ENCODE peak calls at places on chromosomes 13 and 19, in ten cellular contexts. K, U, F, A, R, B, C, N, Z and S are unnamed samples.

GRCh38 chr19:51691122-51692064 is 1.7 kb upstream of the SPACA6 start:
- DNase-seq in F (no peak), R (peak), C (no peak), N (no peak), Z (no peak), K (no peak), U (no peak), A (no peak), B (peak), S (no peak)

GRCh38 chr13:32824671-32825070 is 191.6 kb upstream of the KL start:
- DNase-seq in C (peak), B (peak), K (no peak), U (peak), A (peak), R (peak), N (no peak), F (no peak), Z (no peak), S (peak)

GRCh38 chr19:49331616-49332055 is 3.6 kb upstream of the CD37 start:
- DNase-seq in B (peak), K (no peak), U (peak), F (no peak), C (no peak), A (no peak), Z (peak), N (no peak), R (peak), S (no peak)

GRCh38 chr19:4051175-4052101 is 15.3 kb downstream of the ZBTB7A start:
- DNase-seq in Z (no peak), B (peak), A (no peak), C (no peak), N (no peak), F (peak), R (no peak), U (peak), K (no peak), S (no peak)

GRCh38 chr13:83796364-83796763 is 85.9 kb downstream of the SLITRK1 start:
- DNase-seq in K (no peak), Z (no peak), U (no peak), B (no peak), R (no peak), N (no peak), C (no peak), F (no peak), A (no peak), S (no peak)

GRCh38 chr13:99585609-99586008 is 84.3 kb downstream of the TM9SF2 start:
- DNase-seq in U (no peak), C (no peak), K (no peak), Z (no peak), F (no peak), A (no peak), B (no peak), R (no peak), N (no peak), S (no peak)

GRCh38 chr13:102323012-102323411 is 78.8 kb downstream of the FGF14 start:
- DNase-seq in N (no peak), A (no peak), C (no peak), F (no peak), R (no peak), Z (no peak), B (no peak), U (no peak), K (no peak), S (no peak)

GRCh38 chr13:44768233-44768632 is 192.1 kb upstream of the TSC22D1 start:
- DNase-seq in K (no peak), B (no peak), F (no peak), R (no peak), C (no peak), Z (no peak), A (no peak), N (no peak), U (no peak), S (no peak)

GRCh38 chr13:108558489-108558888 is 70.9 kb upstream of the MYO16 start:
- DNase-seq in A (no peak), F (no peak), U (no peak), B (no peak), K (no peak), R (no peak), N (no peak), Z (no peak), C (no peak), S (no peak)

GRCh38 chr19:47315125-47315821 is 5.6 kb downstream of the C5AR1 start:
- DNase-seq in K (no peak), U (peak), N (peak), C (peak), R (peak), A (peak), F (no peak), B (peak), Z (peak), S (no peak)

GRCh38 chr19:17052439-17052838 is 22.8 kb downstream of the HAUS8 start:
- DNase-seq in Z (peak), C (no peak), K (no peak), B (peak), U (peak), F (peak), A (peak), N (peak), R (peak), S (no peak)
- TF ChIP-seq CTCF in Z (peak), C (peak), K (peak), B (peak), U (peak), F (peak), A (peak), N (peak), R (peak), S (peak)

GRCh38 chr19:36528921-36529518 is 949 bp upstream of the ZNF260 start:
- DNase-seq in Z (no peak), U (peak), F (no peak), C (no peak), K (no peak), A (no peak), R (no peak), N (no peak), B (no peak), S (no peak)

GRCh38 chr19:36527873-36528193 is 238 bp downstream of the ZNF260 start:
- DNase-seq in R (no peak), A (no peak), U (no peak), N (no peak), B (no peak), K (no peak), C (no peak), Z (no peak), F (no peak), S (no peak)

GRCh38 chr19:36528194-36528920 is at the start of gene ZNF260:
- DNase-seq in Z (peak), A (peak), R (peak), K (peak), U (peak), B (peak), F (peak), N (peak), C (peak), S (peak)

GRCh38 chr19:36524617-36525016 is 3.5 kb downstream of the ZNF260 start:
- DNase-seq in K (no peak), F (no peak), B (no peak), A (no peak), R (no peak), C (no peak), N (no peak), Z (no peak), U (no peak), S (no peak)

DNA sequence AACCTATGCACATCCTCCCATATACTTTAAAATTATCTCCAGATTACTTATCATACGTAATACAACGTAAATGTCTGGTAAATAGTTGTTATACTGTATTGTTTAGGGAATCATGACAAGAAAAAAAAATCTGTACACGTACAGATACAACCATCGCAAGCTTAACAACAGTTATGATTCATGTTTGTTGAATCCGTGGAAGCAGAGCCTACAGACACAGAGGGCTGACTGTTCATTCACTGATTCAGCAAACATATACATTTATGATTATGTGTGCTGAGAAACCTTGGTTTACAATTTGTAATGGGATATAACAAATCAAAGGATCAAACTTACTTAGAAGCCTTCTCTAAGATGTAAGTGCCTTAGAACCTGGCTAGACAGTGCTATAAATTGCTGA is 1.5 kb downstream of the ZNF260 start:
- DNase-seq in C (no peak), N (no peak), R (no peak), K (no peak), F (no peak), B (no peak), U (peak), Z (no peak), A (no peak), S (no peak)
- H3K4me3 ChIP-seq in C (no peak), N (peak), R (no peak), K (no peak), F (no peak), B (no peak), U (no peak), Z (no peak), A (no peak), S (no peak)

DNA sequence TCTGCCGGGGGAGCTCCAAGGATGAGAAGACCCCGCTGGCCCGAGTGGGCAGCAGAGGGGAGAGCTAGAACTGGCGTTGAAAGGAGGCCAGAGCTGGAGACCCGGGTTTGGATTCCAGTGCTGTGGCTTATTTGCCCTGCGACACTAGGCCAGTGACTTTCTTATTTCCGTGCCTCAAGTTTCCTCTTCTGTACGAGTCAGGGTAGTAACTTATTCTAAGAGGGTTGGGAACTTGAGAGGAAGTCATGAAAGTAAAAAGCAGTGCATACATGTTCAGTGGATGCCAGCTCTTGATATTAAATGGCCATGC is 670 bp downstream of the FAM32A start:
- DNase-seq in Z (no peak), R (no peak), B (no peak), N (no peak), A (no peak), F (no peak), U (no peak), K (peak), C (no peak), S (no peak)
- TF ChIP-seq CTCF in Z (peak), R (peak), B (peak), N (no peak), A (peak), F (no peak), U (peak), K (no peak), C (peak), S (peak)

GRCh38 chr13:50167224-50167947 is 152.1 kb downstream of the KCNRG start:
- DNase-seq in A (no peak), Z (no peak), B (no peak), U (no peak), K (no peak), F (no peak), N (no peak), C (no peak), R (no peak), S (no peak)

GRCh38 chr13:50171585-50172282 is 156.5 kb downstream of the KCNRG start:
- DNase-seq in F (no peak), N (no peak), R (no peak), B (no peak), C (no peak), A (no peak), K (no peak), U (no peak), Z (no peak), S (no peak)

GRCh38 chr13:50170447-50171037 is 155.3 kb downstream of the KCNRG start:
- DNase-seq in F (no peak), U (peak), K (no peak), C (no peak), B (peak), R (peak), Z (no peak), N (no peak), A (no peak), S (no peak)

GRCh38 chr13:50167967-50168366 is 152.7 kb downstream of the KCNRG start:
- DNase-seq in K (no peak), N (no peak), F (no peak), C (no peak), A (no peak), R (no peak), Z (no peak), U (no peak), B (no peak), S (no peak)

DNA sequence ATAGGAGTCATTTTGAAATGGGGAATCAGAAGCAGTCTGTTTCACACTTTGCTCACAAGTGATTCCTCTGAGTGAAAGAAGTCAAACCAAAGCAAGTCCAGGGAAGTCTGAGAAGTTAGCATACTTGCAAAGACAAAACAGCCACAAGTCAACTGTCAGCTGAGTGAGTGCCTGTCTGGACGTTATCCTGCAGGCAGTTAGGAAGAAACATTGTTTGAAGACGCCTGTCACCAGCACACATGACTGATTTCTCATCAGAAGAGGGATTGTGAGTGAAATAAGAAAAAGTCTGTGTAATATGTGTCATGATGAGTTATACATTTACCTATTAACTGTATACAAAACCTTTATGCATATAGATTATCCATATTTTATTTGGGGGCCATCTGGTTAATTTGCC is 153.6 kb downstream of the KCNRG start:
- DNase-seq in K (no peak), C (no peak), N (no peak), U (no peak), A (no peak), B (no peak), Z (no peak), R (no peak), F (no peak), S (no peak)
- H3K4me3 ChIP-seq in K (no peak), C (no peak), N (no peak), U (no peak), A (no peak), B (no peak), Z (no peak), R (no peak), F (no peak), S (no peak)

DNA sequence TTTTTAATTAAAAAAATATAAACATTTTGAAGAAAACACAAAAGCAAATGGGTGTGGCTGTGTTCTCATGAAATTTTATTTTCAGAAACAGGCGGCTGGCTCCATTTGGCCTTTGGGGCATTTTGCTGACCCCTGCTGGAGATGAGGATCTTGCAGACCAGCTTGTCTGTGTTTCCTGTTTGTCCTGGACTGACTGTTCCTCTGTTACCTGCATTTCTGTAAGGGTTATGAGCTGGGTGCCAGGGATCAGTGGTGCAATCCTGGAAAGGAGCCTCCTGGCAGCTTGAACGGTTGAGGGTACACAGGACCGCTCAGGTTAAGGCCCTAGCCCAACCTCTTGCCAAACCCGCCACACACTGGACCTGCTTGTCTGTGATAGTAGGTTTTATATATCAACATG is 49.9 kb downstream of the ZNF787 start:
- DNase-seq in A (no peak), Z (no peak), F (no peak), U (no peak), N (no peak), R (no peak), C (no peak), K (no peak), B (no peak), S (no peak)
- TF ChIP-seq CTCF in A (peak), Z (no peak), F (no peak), U (peak), N (no peak), R (no peak), C (peak), K (no peak), B (peak), S (peak)

GRCh38 chr19:34666200-34666957 is 10.6 kb downstream of the SCGB2B2 start:
- DNase-seq in U (no peak), B (no peak), K (no peak), N (no peak), R (no peak), Z (no peak), F (peak), C (no peak), A (no peak), S (no peak)
- H3K4me3 ChIP-seq in U (no peak), B (no peak), K (no peak), N (no peak), R (no peak), Z (no peak), F (no peak), C (no peak), A (no peak), S (no peak)